ENCODE peak calls at places on chromosome 1, in seven cellular contexts. D, S, Y, E, Z, C and O are unnamed samples.

GRCh38 chr1:227604446-227604845 is 41.1 kb downstream of the ZNF678 start:
- DNase-seq in S (no peak), C (no peak), Y (no peak), E (no peak), Z (no peak), D (no peak), O (no peak)

GRCh38 chr1:28437924-28438699 is 67.7 kb upstream of the RCC1 start:
- DNase-seq in Y (peak), E (no peak), C (peak), D (peak), S (no peak), Z (no peak), O (no peak)

GRCh38 chr1:6090996-6091822 is 45.5 kb downstream of the KCNAB2 start:
- DNase-seq in C (no peak), Y (no peak), S (no peak), Z (no peak), D (no peak), E (no peak), O (no peak)

GRCh38 chr1:205805082-205805711 is 7.8 kb downstream of the SLC41A1 start:
- DNase-seq in C (no peak), Z (peak), D (no peak), S (no peak), Y (no peak), E (no peak), O (no peak)

GRCh38 chr1:52672946-52673345 is 25.2 kb downstream of the COA7 start:
- DNase-seq in Y (no peak), D (peak), C (no peak), Z (no peak), E (no peak), S (no peak), O (no peak)

GRCh38 chr1:207321790-207322530 is 482 bp downstream of the CD55 start:
- DNase-seq in Y (no peak), S (peak), E (no peak), D (peak), C (no peak), Z (peak), O (no peak)

GRCh38 chr1:221097479-221098281 is 218.4 kb downstream of the HLX start:
- DNase-seq in S (no peak), Z (no peak), D (no peak), Y (no peak), E (no peak), C (peak), O (no peak)

GRCh38 chr1:193434319-193434718 is 247.9 kb upstream of the B3GALT2 start:
- DNase-seq in E (no peak), S (no peak), Y (no peak), Z (no peak), C (no peak), D (peak), O (no peak)